ENCODE peak calls at places on chromosomes 6 and 20, in five cellular contexts. L is IMR-90, R is H9, P is H1, B is neuronal stem cell. W is an unnamed sample.

GRCh38 chr6:328184-328670 is 35.9 kb downstream of the DUSP22 start:
- DNase-seq in B (no peak), P (no peak), L (peak; percentile 92), R (no peak), W (no peak)

GRCh38 chr20:8854566-8854965 is 214.3 kb upstream of the PLCB4 start:
- DNase-seq in B (no peak), R (no peak), L (peak; percentile 83), P (no peak), W (peak; percentile 58)

GRCh38 chr6:87074051-87074711 is 20.7 kb downstream of the CGA start:
- DNase-seq in R (no peak), L (no peak), P (no peak), B (no peak), W (peak; percentile 22)

GRCh38 chr6:169880516-169880915 is 129.1 kb downstream of the ERMARD start:
- DNase-seq in B (no peak), L (no peak), P (no peak), R (no peak), W (no peak)

GRCh38 chr6:16288163-16288562 is 49.8 kb downstream of the GMPR start:
- DNase-seq in R (no peak), P (no peak), B (no peak), L (no peak), W (no peak)

GRCh38 chr6:17103715-17104114 is 1.9 kb downstream of the STMND1 start:
- DNase-seq in P (no peak), B (no peak), R (no peak), L (no peak), W (peak; percentile 58)

GRCh38 chr6:13488015-13488895 is 855 bp upstream of the GFOD1 start:
- DNase-seq in L (peak; percentile 40), B (no peak), R (peak; percentile 51), P (no peak), W (peak; percentile 67)

GRCh38 chr6:98946877-98947410 is 802 bp downstream of the FBXL4 start:
- DNase-seq in L (peak; percentile 13), R (no peak), B (no peak), P (no peak), W (peak; percentile 3)

GRCh38 chr6:20203561-20204528 is 8.4 kb downstream of the MBOAT1 start:
- DNase-seq in P (no peak), B (no peak), R (no peak), L (no peak), W (no peak)

GRCh38 chr6:88517737-88518136 is 351.6 kb upstream of the CNR1 start:
- DNase-seq in L (no peak), R (no peak), B (no peak), P (no peak), W (no peak)

GRCh38 chr6:35691027-35691824 is 2.5 kb upstream of the FKBP5 start:
- DNase-seq in L (peak; percentile 44), B (no peak), R (no peak), P (no peak), W (no peak)

GRCh38 chr20:33724439-33725094 is 4.5 kb upstream of the PXMP4 start:
- DNase-seq in B (no peak), L (no peak), R (no peak), P (no peak), W (no peak)

GRCh38 chr6:157343732-157344131 is 20.4 kb upstream of the TMEM242 start:
- DNase-seq in P (no peak), R (no peak), B (no peak), L (no peak), W (no peak)

GRCh38 chr6:47552319-47552718 is 74.7 kb downstream of the CD2AP start:
- DNase-seq in P (no peak), L (no peak), B (no peak), R (no peak), W (no peak)

GRCh38 chr20:38692436-38693411 is 31.6 kb upstream of the SLC32A1 start:
- DNase-seq in B (peak; percentile 94), R (peak; percentile 79), P (no peak), L (peak; percentile 64), W (peak; percentile 89)

DNA sequence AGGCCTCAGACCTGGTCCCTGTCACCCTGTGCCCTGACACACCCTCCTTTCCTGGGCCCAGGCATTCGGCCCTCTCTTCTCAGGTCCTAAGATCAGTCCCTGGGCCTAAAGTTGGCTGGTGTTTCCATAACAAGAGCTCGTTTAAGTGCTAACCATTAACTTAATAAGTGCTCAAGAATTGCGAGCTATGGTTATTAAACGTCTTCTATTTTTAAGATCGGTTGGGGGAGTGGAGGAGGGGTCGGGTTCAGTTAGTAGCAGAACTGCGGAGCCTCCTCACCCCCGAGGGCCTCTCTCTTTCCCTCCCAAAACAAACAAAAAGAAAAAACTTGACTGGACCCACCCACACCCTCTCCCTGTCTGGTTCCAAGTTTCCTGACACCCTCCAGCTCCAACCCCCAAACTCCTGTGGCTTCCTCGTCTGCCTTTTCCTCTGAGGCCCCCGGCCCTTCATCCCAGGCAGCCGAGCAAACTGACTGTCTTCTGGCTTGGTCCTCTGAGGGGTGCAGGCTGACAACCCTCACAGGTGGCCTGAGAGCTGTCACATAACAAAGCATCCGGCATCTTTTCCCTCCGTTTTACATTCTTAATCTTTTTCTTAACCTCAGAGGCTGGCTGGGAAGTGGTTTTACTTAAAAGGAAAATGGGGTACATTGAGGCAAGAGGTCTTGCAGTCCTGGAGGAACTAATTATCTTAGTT is 2.0 kb downstream of the STK35 start:
- DNase-seq in B (no peak), L (no peak), P (no peak), R (no peak), W (no peak)
- H3K4ac ChIP-seq in B (no peak overlapping the region), L (peak overlapping the region; percentile 91), P (no peak overlapping the region), R (no peak overlapping the region), W (no peak overlapping the region)

DNA sequence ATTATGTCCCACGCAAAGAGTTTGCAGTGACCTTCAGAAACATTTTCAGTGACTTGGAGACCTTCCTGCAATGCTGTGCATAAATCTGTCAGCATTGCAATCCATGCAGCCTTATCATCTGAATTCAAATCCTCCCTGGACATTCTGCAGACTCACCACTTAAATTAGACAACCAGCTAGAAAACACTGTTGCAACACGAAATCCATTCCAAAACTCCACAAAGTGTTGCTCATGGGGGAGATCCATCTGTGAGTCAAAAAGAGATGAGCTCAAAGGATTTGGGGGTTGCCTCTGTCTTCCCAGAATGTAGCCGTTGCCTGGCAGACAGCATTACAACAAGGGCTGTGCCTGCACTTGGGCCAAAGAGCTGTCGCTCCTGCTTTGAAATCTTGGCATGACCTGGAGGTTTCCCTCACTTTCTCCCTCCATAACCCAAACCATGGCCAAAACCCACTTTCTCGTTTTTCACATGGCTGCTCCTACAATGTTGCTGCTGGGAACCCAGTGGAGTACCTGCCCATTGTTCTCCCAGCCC is 163.5 kb upstream of the CDYL start:
- DNase-seq in R (no peak), P (no peak), L (peak; percentile 32), B (no peak), W (no peak)
- H3K4ac ChIP-seq in R (no peak overlapping the region), P (no peak overlapping the region), L (no peak overlapping the region), B (no peak overlapping the region), W (no peak overlapping the region)

DNA sequence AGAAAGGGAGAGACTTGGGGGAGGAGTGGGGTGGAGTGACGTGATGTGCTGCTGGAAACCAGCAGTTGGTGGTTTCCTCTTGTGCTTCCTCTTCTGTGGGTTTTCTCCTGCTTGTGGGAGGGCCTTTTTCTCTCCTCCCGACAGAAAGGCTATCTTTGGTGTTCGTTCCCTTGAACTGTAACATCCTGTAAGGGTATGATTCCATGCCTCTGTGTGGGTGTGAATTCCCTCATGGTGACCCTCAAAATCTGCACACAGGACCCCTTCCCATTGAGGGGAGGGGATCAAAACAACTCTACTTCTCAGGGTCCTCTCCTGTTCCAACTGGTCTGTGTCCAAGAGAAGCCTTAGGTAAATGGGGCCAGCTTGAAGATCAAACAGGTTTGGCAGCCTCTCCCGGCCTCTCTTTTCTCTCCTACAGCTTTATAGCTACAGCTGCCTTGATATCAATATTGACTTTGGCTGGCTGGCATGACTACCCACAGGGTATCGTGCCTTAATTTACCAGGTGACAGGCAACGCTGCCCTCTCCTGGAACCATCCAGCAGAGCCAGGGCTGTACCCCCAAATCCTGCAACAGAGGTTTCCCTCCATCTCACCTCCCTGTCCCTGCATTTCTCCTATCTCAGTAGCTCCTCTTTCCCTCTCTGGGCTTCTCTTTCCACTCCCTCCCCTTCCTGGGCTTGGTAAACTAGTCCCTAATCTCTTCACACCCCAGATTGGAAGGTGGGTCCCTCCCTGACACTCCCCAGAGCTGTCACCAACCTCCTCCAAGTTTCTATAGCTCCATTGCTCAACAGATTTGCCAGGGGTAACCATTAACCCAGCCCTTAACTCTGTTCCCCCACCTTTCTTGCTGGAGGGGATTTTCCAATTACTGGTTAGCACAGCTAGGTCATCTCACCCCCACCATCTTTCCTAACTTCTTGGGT is 1.5 kb upstream of the MSH5 start:
- DNase-seq in P (no peak), R (peak; percentile 38), B (peak; percentile 27), L (peak; percentile 89), W (peak; percentile 80)
- H3K4ac ChIP-seq in P (peak overlapping the region; percentile 28), R (no peak overlapping the region), B (peak overlapping the region; percentile 43), L (peak overlapping the region; percentile 93), W (peak overlapping the region; percentile 73)

DNA sequence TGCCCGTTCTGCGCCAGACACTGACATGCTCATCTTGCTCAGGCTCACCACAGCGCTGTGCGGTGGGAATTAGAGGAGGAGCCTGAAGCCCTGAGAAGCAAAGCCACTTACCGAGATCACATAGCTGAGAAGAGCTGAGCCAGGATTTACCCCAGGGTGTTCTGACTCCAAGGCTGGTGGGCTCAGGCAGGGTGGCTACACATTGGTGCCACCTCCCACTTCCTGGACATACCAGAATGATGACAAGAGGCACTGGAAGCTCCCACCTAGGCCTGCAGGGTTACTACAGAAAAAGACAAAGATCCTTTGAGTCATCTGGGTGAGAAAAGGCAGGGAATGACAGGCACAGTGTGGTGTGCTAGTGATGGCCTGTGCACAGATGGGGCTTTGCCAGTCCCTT is 24.4 kb upstream of the FKBP1A start:
- DNase-seq in L (peak; percentile 49), R (no peak), B (no peak), P (no peak), W (peak; percentile 67)
- H3K4ac ChIP-seq in L (peak overlapping the region; percentile 77), R (no peak overlapping the region), B (no peak overlapping the region), P (no peak overlapping the region), W (no peak overlapping the region)

GRCh38 chr20:50187403-50188051 is 3.1 kb upstream of the CEBPB start:
- DNase-seq in R (no peak), L (peak; percentile 59), B (no peak), P (no peak), W (peak; percentile 41)
- H3K4ac ChIP-seq in R (no peak overlapping the region), L (peak overlapping the region; percentile 29), B (peak overlapping the region; percentile 72), P (no peak overlapping the region), W (no peak overlapping the region)